ENCODE peak calls at places on chromosomes 13 and 19, in four cellular contexts. W is CD8-positive, alpha-beta T cell; V is uterus; B is K562. I is an unnamed sample.
A peak's percentile ranks its signal among the peaks of the same experiment; 100 is the strongest.

GRCh38 chr13:78827471-78827870 is 168.5 kb upstream of the OBI1 start:
- DNase-seq in V (no peak), W (no peak), B (no peak), I (no peak)

GRCh38 chr13:33721719-33722118 is 96.2 kb upstream of the RFC3 start:
- DNase-seq in B (no peak), V (no peak), W (no peak), I (no peak)

GRCh38 chr19:45299719-45300118 is 23.0 kb downstream of the CKM start:
- DNase-seq in B (no peak), W (no peak), V (no peak), I (no peak)

GRCh38 chr19:4720037-4720700 is 3.5 kb downstream of the DPP9 start:
- DNase-seq in B (no peak), V (no peak), W (no peak), I (no peak)

GRCh38 chr19:35088514-35088913 is 27.1 kb upstream of the FXYD3 start:
- DNase-seq in V (no peak), W (no peak), B (no peak), I (no peak)

GRCh38 chr13:107568181-107568580 is 647.2 kb downstream of the LIG4 start:
- DNase-seq in B (no peak), W (no peak), V (no peak), I (no peak)

GRCh38 chr13:61453121-61453520 is 37.5 kb upstream of the PCDH20 start:
- DNase-seq in B (no peak), V (no peak), W (no peak), I (no peak)

GRCh38 chr19:10861118-10861651 is 10.2 kb upstream of the CARM1 start:
- DNase-seq in V (no peak), W (peak; percentile 40), B (peak; percentile 29), I (no peak)

GRCh38 chr19:14559916-14560775 is 11.7 kb downstream of the NDUFB7 start:
- DNase-seq in B (no peak), W (no peak), V (no peak), I (no peak)

GRCh38 chr19:35901055-35901644 is 810 bp upstream of the NFKBID start:
- DNase-seq in V (no peak), W (no peak), B (no peak), I (no peak)

GRCh38 chr13:21849323-21849722 is 178.4 kb downstream of the FGF9 start:
- DNase-seq in W (no peak), B (peak; percentile 10), V (no peak), I (no peak)

GRCh38 chr19:49801966-49802661 is 11.0 kb downstream of the FUZ start:
- DNase-seq in W (no peak), V (peak; percentile 96), B (no peak), I (peak; percentile 75)

GRCh38 chr19:14890616-14891379 is 4.9 kb upstream of the OR7A17 start:
- DNase-seq in W (no peak), B (peak; percentile 25), V (no peak), I (no peak)

GRCh38 chr13:20192470-20193141 is at the start of gene GJB2:
- DNase-seq in W (no peak), B (no peak), V (no peak), I (no peak)

GRCh38 chr19:45403781-45404556 is 900 bp downstream of the PPP1R13L start:
- DNase-seq in V (no peak), B (peak; percentile 71), W (peak; percentile 80), I (no peak)

GRCh38 chr13:40916207-40916998 is 102.7 kb downstream of the ELF1 start:
- DNase-seq in B (no peak), W (no peak), V (no peak), I (no peak)

GRCh38 chr13:18944501-18945068 is 237.0 kb downstream of the TUBA3C start:
- DNase-seq in B (no peak), W (no peak), V (no peak), I (no peak)

GRCh38 chr13:32676242-32676641 is 90.0 kb downstream of the PDS5B start:
- DNase-seq in B (no peak), W (no peak), V (no peak), I (no peak)

DNA sequence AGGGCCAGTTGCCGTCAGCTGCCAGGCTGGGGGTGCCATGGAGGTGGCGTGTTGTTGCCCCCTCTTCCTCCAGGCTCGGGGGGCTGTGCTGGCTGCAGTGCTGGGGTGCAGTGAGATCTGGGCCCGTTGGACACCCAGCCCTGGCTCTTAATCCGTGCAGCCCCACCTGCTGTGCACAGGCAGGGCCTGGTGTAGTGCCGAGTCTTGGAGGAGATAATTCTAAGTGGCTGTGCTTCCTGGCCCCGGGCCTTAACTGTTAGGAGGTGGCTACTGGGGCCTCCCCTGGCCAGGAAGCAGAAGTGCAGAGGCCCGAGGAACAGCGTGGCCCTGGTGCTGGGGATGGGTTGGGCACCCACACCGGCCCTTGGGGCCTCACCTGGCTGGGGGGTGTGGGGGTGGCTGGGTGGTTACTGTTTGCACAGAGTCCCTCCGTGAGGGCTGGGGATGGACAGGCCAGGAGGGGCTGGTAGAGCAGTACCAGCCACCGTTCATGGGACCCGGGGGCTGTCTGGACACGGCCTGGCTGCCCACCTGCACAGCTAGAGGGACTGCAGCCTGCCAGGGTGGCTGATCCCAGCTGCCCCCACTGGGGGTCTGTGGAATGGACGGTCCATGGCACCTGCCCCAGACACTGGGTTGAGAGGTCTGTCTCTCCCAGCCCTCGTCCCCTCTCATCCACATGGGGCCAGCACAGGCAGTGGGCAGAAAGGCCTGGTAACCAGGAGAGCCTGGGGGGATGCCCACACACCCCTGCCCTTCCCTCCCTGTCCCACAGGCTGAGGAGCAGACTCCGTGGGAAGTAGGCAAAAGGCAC is 3.3 kb downstream of the GPX4 start:
- DNase-seq in W (no peak), B (no peak), V (no peak), I (no peak)
- H3K27ac ChIP-seq in W (no peak overlapping the region), B (peak overlapping the region; percentile 4), V (no peak overlapping the region), I (no peak overlapping the region)

GRCh38 chr13:43785681-43786471 is 896 bp downstream of the ENOX1 start:
- DNase-seq in B (peak; percentile 9), W (no peak), V (peak; percentile 86), I (peak; percentile 33)

GRCh38 chr13:43787998-43788397 is 1.2 kb upstream of the ENOX1 start:
- DNase-seq in W (no peak), V (peak; percentile 27), B (no peak), I (no peak)

GRCh38 chr13:43787518-43787891 is 733 bp upstream of the ENOX1 start:
- DNase-seq in W (no peak), V (no peak), B (no peak), I (no peak)

GRCh38 chr13:43786472-43786765 is 353 bp downstream of the ENOX1 start:
- DNase-seq in V (no peak), B (no peak), W (no peak), I (no peak)

DNA sequence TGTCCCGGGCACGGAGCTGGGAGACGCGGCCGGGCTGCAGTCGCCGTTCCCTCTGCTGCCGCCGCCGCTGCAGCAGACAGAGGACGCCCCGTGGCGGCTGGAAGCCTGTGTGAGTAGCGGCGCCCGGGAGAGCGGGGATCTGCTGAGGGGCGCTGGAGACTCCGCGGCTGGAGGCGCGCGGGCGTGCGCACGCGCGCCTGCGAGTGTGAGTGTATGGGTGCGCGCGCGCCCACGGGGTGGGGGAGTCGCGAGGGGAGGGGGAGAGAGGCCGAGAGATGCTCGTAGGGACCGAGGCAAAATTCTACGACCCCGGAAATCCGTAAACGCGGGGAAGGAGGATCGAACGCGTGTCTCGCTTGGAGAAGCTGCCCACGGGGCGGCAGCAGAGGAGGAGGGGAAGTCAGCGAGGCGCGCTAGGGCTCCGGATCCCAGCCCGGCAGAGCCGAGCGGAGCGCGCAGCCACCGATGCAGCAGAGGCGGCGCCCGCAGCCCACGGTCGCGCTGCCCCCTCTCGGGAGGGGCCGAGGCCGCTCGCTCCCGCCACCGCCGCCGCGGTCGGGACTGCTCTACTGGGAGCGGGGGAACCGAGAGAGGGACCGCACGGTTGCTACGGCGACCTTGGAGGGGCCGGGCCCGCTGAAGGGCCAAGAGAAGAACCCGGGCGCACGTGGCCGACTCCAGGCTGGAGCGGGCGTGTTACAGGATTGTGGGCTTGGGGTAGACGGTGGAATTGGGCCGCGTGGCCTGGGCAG is at the start of gene ENOX1:
- DNase-seq in V (peak; percentile 60), B (no peak), W (no peak), I (no peak)
- TF ChIP-seq CTCF in V (peak; percentile 12), B (no peak), W (no peak), I (no peak)

DNA sequence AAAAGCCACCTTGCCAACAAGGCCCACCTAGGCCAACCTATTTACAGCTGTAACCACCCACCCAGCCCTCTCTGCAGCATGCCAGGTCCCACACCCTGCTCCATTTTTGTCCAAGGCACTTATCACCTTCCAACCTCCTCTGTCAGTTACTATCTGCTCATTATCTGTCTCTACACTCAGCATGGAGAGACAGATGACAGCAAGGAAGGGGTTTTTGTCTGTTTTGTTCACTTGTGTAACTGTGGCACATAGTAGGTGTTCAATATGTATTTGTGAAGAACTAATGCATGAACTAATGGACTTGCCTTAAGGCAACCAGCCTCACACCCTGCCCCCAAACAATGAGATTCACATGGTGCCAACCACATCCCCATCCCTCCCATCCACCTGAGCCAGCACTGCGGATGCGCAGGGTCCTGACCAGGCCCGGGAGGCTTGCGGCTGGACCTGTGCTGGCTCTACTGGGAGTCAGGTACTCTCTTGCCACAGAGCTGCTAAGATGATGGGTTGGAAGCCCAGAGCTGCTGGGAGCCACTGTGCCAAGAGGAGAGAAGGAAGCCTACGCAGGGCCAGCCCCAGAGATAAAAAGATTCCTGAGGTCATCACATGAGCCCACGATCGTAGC is 17.2 kb downstream of the DEDD2 start:
- DNase-seq in W (no peak), B (no peak), V (no peak), I (no peak)
- H3K4me1 ChIP-seq in W (peaks cover 84% of the 10 kb centered on the region), B (peaks cover 53% of the 10 kb centered on the region), V (no peaks in the 10 kb centered on the region), I (peaks cover 6% of the 10 kb centered on the region)

DNA sequence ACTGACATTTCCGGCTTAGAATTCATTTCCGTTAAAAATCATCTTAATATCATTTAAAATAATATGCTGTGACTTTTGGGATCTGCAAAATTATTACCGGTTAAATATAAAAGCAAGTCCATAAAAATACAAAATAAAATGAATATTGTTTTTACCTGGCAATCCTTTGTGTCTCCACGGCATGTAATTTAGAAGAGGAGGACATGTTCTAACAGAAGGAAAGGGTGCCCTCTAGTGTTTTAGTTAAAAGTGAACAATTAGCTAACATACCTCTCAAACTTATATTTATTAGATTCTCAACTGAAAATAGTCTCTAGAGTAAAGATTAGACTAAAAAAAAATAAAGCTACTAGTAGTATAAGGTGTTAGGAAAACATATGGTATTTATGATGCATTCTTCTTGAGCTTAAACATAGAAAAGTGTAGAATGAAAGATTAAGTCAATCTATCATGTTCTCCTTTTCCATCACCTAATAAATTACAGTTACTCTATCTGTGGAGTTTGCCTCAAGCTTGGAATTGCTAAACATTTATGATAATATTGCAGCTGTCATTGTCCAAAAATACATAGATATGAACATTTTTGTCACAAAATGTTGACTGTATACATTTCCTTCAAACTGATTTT is 676.7 kb upstream of the SPRY2 start:
- DNase-seq in W (no peak), B (peak; percentile 10), V (no peak), I (no peak)
- H3K27ac ChIP-seq in W (no peak overlapping the region), B (no peak overlapping the region), V (no peak overlapping the region), I (no peak overlapping the region)

GRCh38 chr13:87999791-88000190 is 328.6 kb downstream of the SLITRK5 start:
- DNase-seq in V (no peak), W (no peak), B (no peak), I (no peak)
- TF ChIP-seq CTCF in V (no peak), W (no peak), B (no peak), I (no peak)

I was measured in thoracic aorta.